ENCODE peak calls at places on chromosomes 16 and 17, in ten cellular contexts. O is spleen, U is ovary, B is GM12892, K is A549, M is Peyer's patch, W is lower leg skin, S is IMR-90, L is stomach, Z is heart left ventricle. A is an unnamed sample.

GRCh38 chr16:82675300-82675699 is 48.5 kb downstream of the CDH13 start:
- DNase-seq in W (no peak), B (no peak), S (peak), M (no peak), L (no peak), Z (no peak), U (no peak), O (no peak), K (no peak), A (no peak)

GRCh38 chr17:71071837-71072236 is 902.5 kb downstream of the KCNJ2 start:
- DNase-seq in L (no peak), W (no peak), S (peak), M (no peak), O (no peak), U (no peak), B (no peak), Z (no peak), K (peak), A (peak)

GRCh38 chr16:55942821-55943220 is 67.6 kb upstream of the CES5A start:
- DNase-seq in Z (no peak), S (no peak), K (no peak), W (no peak), B (no peak), M (no peak), L (no peak), O (no peak), U (no peak), A (no peak)

GRCh38 chr16:30395155-30395991 is at the start of gene ZNF48:
- DNase-seq in K (peak), L (peak), W (peak), U (peak), Z (peak), B (peak), O (peak), M (peak), S (peak), A (peak)

GRCh38 chr17:3827124-3827773 is 18.8 kb downstream of the NCBP3 start:
- DNase-seq in L (peak), K (peak), M (no peak), B (no peak), O (no peak), W (peak), U (no peak), S (peak), Z (no peak), A (no peak)

GRCh38 chr16:82995927-82996441 is 369.2 kb downstream of the CDH13 start:
- DNase-seq in B (no peak), K (no peak), O (no peak), Z (peak), L (no peak), M (no peak), U (no peak), W (peak), S (peak), A (peak)

GRCh38 chr16:54588026-54588425 is 301.4 kb upstream of the IRX3 start:
- DNase-seq in B (no peak), Z (no peak), O (no peak), M (no peak), L (no peak), W (no peak), S (no peak), K (no peak), U (no peak), A (no peak)

GRCh38 chr16:84526794-84527485 is 22.5 kb upstream of the MEAK7 start:
- DNase-seq in Z (no peak), W (no peak), U (no peak), M (no peak), K (no peak), O (no peak), L (no peak), S (peak), B (no peak), A (no peak)

GRCh38 chr17:70271672-70272071 is 102.3 kb downstream of the KCNJ2 start:
- DNase-seq in Z (no peak), M (no peak), O (no peak), W (no peak), B (no peak), S (no peak), L (no peak), U (no peak), K (no peak), A (no peak)

GRCh38 chr16:46688101-46688656 is 799 bp downstream of the VPS35 start:
- DNase-seq in B (peak), S (peak), Z (peak), L (peak), W (peak), O (peak), U (no peak), M (no peak), K (no peak), A (no peak)

GRCh38 chr16:46689492-46690280 is at the start of gene ORC6:
- DNase-seq in U (peak), M (peak), K (peak), O (peak), B (peak), L (peak), S (peak), W (peak), Z (peak), A (peak)

GRCh38 chr16:46687486-46687885 is 1.5 kb downstream of the VPS35 start:
- DNase-seq in B (no peak), M (no peak), U (no peak), O (no peak), L (no peak), W (no peak), Z (no peak), S (no peak), K (no peak), A (no peak)

GRCh38 chr16:46690281-46691178 is 1.1 kb downstream of the ORC6 start:
- DNase-seq in O (peak), K (no peak), W (no peak), L (no peak), M (peak), Z (no peak), B (no peak), S (peak), U (no peak), A (no peak)

GRCh38 chr16:46688657-46689491 is at the start of gene VPS35:
- DNase-seq in M (peak), U (peak), K (peak), Z (peak), S (peak), O (peak), L (peak), W (peak), B (peak), A (peak)
- TF ChIP-seq POLR2A in M (peak), U (no peak), K (peak), Z (no peak), S (no peak), O (peak), L (no peak), W (no peak), B (peak), A (peak)

GRCh38 chr17:2058521-2059124 is 3.7 kb downstream of the HIC1 start:
- DNase-seq in O (peak), K (peak), Z (peak), U (peak), W (no peak), M (peak), S (peak), B (peak), L (peak), A (peak)

GRCh38 chr17:2060681-2061440 is 6.0 kb downstream of the HIC1 start:
- DNase-seq in Z (no peak), S (no peak), W (no peak), B (no peak), K (no peak), O (no peak), L (no peak), M (peak), U (peak), A (no peak)

GRCh38 chr17:2059125-2059836 is 4.4 kb downstream of the HIC1 start:
- DNase-seq in U (peak), M (no peak), S (no peak), K (no peak), Z (no peak), W (no peak), O (peak), B (no peak), L (no peak), A (no peak)

GRCh38 chr17:2061441-2061797 is 6.5 kb downstream of the HIC1 start:
- DNase-seq in M (no peak), O (no peak), Z (no peak), S (no peak), W (no peak), U (peak), L (no peak), K (no peak), B (no peak), A (no peak)

GRCh38 chr17:2059837-2060658 is 5.1 kb downstream of the HIC1 start:
- DNase-seq in B (no peak), S (no peak), L (no peak), M (no peak), Z (no peak), U (no peak), O (no peak), K (no peak), W (no peak), A (no peak)
- TF ChIP-seq POLR2A in B (no peak), S (peak), L (no peak), M (no peak), Z (no peak), U (no peak), O (no peak), K (no peak), W (no peak), A (no peak)

GRCh38 chr16:88835818-88836217 is 20.9 kb downstream of the GALNS start:
- DNase-seq in O (no peak), W (no peak), Z (no peak), K (no peak), S (no peak), L (no peak), U (no peak), B (no peak), M (no peak), A (no peak)

GRCh38 chr16:88833086-88833485 is 21.4 kb upstream of the APRT start:
- DNase-seq in Z (no peak), L (no peak), M (no peak), W (no peak), O (no peak), S (no peak), B (no peak), K (no peak), U (no peak), A (no peak)

GRCh38 chr16:88836791-88837190 is 20.0 kb downstream of the GALNS start:
- DNase-seq in O (no peak), L (no peak), W (no peak), U (no peak), M (no peak), K (no peak), S (no peak), B (no peak), Z (no peak), A (no peak)

GRCh38 chr16:88834670-88835069 is 22.1 kb downstream of the GALNS start:
- DNase-seq in B (no peak), U (no peak), O (no peak), S (no peak), M (no peak), W (no peak), Z (no peak), L (no peak), K (no peak), A (no peak)

DNA sequence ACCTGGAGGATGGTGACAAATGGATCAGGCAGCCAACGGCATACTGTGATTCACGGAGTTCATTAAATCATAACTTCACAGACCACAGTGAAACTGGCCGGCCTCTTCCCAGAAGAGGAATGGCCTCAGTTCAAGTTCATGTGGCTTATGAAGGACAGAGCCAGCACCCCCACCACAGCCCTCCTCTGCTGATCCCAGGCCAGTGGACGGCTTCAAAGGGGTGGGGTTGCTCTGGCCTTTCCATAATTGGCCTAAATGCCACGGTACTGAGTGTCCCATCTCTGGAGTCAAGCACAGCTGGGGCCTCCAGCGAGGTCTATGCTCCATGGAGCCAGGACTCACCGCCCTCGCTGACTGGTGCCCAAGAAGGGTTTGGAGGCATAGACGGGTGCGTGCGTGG is 21.4 kb downstream of the GALNS start:
- DNase-seq in O (no peak), Z (no peak), K (no peak), M (no peak), L (no peak), U (no peak), W (no peak), B (no peak), S (no peak), A (no peak)
- TF ChIP-seq POLR2A in O (no peak), Z (no peak), K (no peak), M (no peak), L (no peak), U (no peak), W (no peak), B (no peak), S (no peak), A (no peak)

GRCh38 chr17:80774146-80774545 is 217.5 kb upstream of the CHMP6 start:
- DNase-seq in O (no peak), B (no peak), M (no peak), U (no peak), K (no peak), Z (no peak), S (peak), W (no peak), L (no peak), A (no peak)
- TF ChIP-seq POLR2A in O (no peak), B (no peak), M (no peak), U (no peak), K (no peak), Z (no peak), S (no peak), W (no peak), L (no peak), A (no peak)

GRCh38 chr17:65122836-65123756 is 14.1 kb upstream of the RGS9 start:
- DNase-seq in S (peak), L (peak), U (peak), O (peak), B (peak), K (peak), M (peak), Z (peak), W (peak), A (peak)
- TF ChIP-seq POLR2A in S (peak), L (no peak), U (peak), O (peak), B (peak), K (peak), M (peak), Z (no peak), W (no peak), A (peak)

DNA sequence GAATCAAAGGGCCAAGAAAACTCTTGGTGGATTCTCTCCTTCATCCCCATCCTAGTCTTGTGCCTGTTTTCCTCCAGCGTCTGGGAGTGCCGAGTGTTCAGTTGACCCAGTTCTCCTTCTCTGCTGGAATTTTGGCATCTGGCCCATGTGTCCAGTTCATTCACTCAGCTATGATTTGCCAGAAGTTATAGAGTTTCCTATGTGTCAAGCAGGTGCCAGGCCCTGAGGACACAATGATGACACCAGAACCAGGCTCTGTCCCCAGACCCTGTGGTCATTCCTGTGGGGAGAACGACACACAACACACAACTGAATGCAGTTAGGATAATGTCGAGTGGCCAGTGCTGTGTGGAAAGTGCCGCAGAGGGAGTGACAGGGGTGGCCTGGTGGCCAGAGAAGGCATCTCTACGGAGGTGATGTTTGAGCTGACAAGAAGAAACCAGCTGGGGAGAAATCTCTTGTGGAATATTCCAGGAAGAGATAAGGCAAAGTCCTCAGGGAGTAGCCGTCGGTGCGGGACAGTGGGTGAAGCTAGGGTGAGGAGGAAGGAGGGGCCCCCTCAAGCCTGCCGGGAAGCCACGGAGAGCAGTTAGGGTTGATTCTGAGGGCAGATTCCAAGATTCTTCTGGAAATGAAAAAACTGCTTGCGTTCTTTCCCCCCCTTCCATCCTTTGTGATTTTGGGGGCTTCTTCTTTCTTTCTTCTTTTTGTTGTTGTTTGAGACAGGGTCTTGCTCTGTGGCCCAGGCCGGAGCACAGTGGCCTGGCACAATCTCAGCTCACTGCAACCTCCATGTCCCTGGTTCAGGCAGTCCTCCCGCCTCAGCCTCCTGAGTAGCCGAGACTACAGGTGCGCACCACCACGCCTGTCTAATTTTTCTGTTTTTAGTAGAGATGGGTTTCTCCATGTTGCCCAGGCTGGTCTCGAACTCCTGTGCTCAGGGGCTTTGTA is 35.8 kb upstream of the IL34 start:
- DNase-seq in O (peak), M (peak), K (no peak), B (no peak), W (no peak), S (no peak), L (no peak), U (no peak), Z (peak), A (no peak)
- TF ChIP-seq POLR2A in O (no peak), M (no peak), K (no peak), B (no peak), W (no peak), S (no peak), L (no peak), U (no peak), Z (no peak), A (no peak)

DNA sequence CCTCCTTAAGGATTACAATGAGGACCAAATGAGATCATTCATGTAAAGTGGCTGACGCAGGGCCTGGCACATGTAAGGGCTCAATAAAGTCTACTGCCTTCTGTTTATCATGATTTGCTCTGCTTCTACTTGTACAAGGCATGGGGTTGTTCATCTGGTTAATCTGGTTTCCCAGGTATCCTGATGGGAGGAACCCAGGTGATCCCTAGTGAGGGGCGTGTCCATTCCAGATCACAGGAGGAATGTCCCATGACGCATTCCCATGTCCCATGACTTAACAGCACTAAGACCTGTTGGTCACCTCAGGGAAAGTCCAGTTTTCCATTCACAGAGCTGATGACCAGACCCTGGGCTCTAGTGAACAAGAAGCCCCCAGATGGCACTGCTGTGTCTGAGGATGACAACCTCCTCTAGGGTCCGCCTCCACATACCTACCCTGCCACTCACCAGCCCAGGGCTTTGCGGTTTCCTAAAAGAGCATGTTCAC is 11.5 kb upstream of the TPPP3 start:
- DNase-seq in K (no peak), M (peak), Z (no peak), B (no peak), S (no peak), W (peak), U (no peak), O (no peak), L (peak), A (no peak)
- TF ChIP-seq POLR2A in K (no peak), M (no peak), Z (no peak), B (no peak), S (no peak), W (no peak), U (no peak), O (no peak), L (no peak), A (no peak)

A was measured in H54.